ENCODE peak calls at places on chromosomes 5 and 9, in six cellular contexts. W, D, I, U, X and M are unnamed samples.

GRCh38 chr5:10836991-10837390 is 76.0 kb upstream of the DAP start:
- DNase-seq in W (no peak), D (no peak), I (no peak), U (no peak), X (no peak), M (no peak)

GRCh38 chr5:158100373-158100902 is 241.5 kb upstream of the CLINT1 start:
- DNase-seq in W (no peak), D (no peak), I (no peak), U (no peak), X (no peak), M (no peak)

GRCh38 chr5:65776707-65777141 is 54.7 kb downstream of the NLN start:
- DNase-seq in W (no peak), D (no peak), I (no peak), U (no peak), X (no peak), M (no peak)

GRCh38 chr9:108672475-108673065 is 183.2 kb downstream of the ACTL7B start:
- DNase-seq in W (no peak), D (no peak), I (no peak), U (no peak), X (no peak), M (no peak)

GRCh38 chr9:96376926-96377874 is 6.3 kb downstream of the SLC35D2 start:
- DNase-seq in W (peak), D (no peak), I (peak), U (no peak), X (no peak), M (no peak)

GRCh38 chr9:120394058-120394669 is 185.8 kb downstream of the CDK5RAP2 start:
- DNase-seq in W (no peak), D (no peak), I (peak), U (no peak), X (no peak), M (peak)

GRCh38 chr9:115262952-115263351 is 145.0 kb upstream of the TNC start:
- DNase-seq in W (no peak), D (no peak), I (no peak), U (no peak), X (no peak), M (no peak)

GRCh38 chr9:110048976-110049698 is 158.8 kb downstream of the C9orf152 start:
- DNase-seq in W (no peak), D (peak), I (no peak), U (no peak), X (no peak), M (peak)

GRCh38 chr5:3324421-3325101 is 271.1 kb upstream of the IRX1 start:
- DNase-seq in W (no peak), D (no peak), I (no peak), U (no peak), X (no peak), M (no peak)
- TF ChIP-seq MYC in W (no peak), D (no peak), I (no peak), U (no peak), X (no peak), M (no peak)

GRCh38 chr5:124370601-124371000 is 375.8 kb downstream of the ZNF608 start:
- DNase-seq in W (no peak), D (no peak), I (no peak), U (no peak), X (no peak), M (no peak)

GRCh38 chr5:124377386-124377785 is 369.1 kb downstream of the ZNF608 start:
- DNase-seq in W (no peak), D (no peak), I (no peak), U (no peak), X (no peak), M (no peak)

GRCh38 chr5:124373843-124374242 is 372.6 kb downstream of the ZNF608 start:
- DNase-seq in W (no peak), D (no peak), I (no peak), U (no peak), X (no peak), M (no peak)

GRCh38 chr5:124371121-124371706 is 375.2 kb downstream of the ZNF608 start:
- DNase-seq in W (no peak), D (no peak), I (no peak), U (no peak), X (no peak), M (no peak)

DNA sequence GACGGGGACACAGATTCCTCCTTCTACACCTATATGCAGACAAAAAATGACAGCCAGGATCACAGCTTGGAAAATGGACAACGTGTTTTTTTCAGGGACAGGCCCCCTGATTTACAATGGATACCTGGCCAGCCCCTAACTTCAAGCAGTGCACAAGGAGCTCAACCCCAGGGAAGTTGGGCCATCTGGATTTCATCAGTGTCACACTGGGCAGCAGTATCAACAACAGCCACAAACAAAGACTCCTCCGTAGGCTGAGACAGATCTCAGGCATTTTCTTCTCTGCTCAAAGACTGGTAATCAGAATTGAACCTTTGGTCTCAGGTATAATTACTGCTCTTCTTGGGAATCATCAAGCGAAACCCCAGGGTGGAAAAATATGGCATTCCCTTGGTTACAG is 374.0 kb downstream of the ZNF608 start:
- DNase-seq in W (no peak), D (no peak), I (no peak), U (no peak), X (no peak), M (no peak)
- TF ChIP-seq CTCF in W (no peak), D (no peak), I (no peak), U (no peak), X (no peak), M (no peak)

GRCh38 chr9:79800578-79800977 is 228.8 kb downstream of the TLE4 start:
- DNase-seq in W (no peak), D (no peak), I (no peak), U (no peak), X (no peak), M (no peak)
- TF ChIP-seq MYC in W (no peak), D (no peak), I (no peak), U (no peak), X (no peak), M (no peak)

DNA sequence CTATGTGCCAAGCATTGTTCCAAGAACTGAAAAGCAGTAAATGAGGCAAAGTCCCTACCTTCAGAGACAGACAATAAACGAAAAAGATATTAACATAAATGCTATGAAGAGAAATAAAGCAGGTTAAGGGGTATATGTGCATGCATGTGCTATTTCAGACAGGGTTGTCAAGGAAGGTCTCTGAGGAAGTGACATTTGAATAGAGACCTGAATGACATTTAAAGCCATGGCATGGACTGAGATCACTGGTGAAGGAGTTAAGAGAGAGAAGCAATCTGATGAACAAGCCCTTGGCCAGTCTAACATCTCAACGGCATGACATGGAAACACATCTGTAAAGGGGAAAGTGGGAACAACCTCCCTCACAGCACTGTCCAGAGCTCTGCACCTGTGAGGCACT is 14.5 kb downstream of the FBXO10 start:
- DNase-seq in W (no peak), D (no peak), I (no peak), U (no peak), X (no peak), M (no peak)
- TF ChIP-seq CTCF in W (no peak), D (no peak), I (no peak), U (no peak), X (no peak), M (no peak)

GRCh38 chr9:127181315-127181580 is 58.8 kb upstream of the ANGPTL2 start:
- DNase-seq in W (no peak), D (no peak), I (no peak), U (no peak), X (no peak), M (no peak)
- TF ChIP-seq MYC in W (no peak), D (no peak), I (no peak), U (no peak), X (no peak), M (no peak)

GRCh38 chr5:124461857-124462423 is 284.5 kb downstream of the ZNF608 start:
- DNase-seq in W (no peak), D (no peak), I (no peak), U (no peak), X (no peak), M (no peak)

GRCh38 chr5:124460666-124461065 is 285.8 kb downstream of the ZNF608 start:
- DNase-seq in W (no peak), D (no peak), I (no peak), U (no peak), X (no peak), M (no peak)

GRCh38 chr5:124461110-124461509 is 285.3 kb downstream of the ZNF608 start:
- DNase-seq in W (no peak), D (no peak), I (no peak), U (no peak), X (no peak), M (no peak)

GRCh38 chr5:124457901-124458300 is 288.5 kb downstream of the ZNF608 start:
- DNase-seq in W (no peak), D (no peak), I (no peak), U (no peak), X (no peak), M (no peak)

DNA sequence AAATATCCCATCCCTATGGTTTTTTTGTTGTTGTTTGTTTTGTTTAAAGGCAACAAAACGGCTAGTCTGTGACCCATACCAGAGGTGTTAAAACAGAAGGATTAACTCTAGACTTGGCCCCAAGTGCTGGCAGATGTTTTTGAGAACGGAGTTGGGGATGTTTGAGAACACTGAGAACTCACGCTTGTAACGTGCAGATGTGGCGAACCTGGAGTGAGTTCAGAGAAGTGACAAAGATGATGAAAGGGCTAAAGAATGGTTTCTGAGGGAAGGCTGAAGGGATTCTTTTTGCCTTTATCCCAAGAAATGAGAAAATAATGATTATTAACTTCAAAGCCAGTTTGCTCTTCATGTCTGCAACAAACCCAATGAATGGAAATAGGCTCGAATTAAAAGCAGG is 286.4 kb downstream of the ZNF608 start:
- DNase-seq in W (no peak), D (no peak), I (no peak), U (no peak), X (no peak), M (no peak)
- TF ChIP-seq CTCF in W (no peak), D (no peak), I (no peak), U (no peak), X (no peak), M (no peak)

DNA sequence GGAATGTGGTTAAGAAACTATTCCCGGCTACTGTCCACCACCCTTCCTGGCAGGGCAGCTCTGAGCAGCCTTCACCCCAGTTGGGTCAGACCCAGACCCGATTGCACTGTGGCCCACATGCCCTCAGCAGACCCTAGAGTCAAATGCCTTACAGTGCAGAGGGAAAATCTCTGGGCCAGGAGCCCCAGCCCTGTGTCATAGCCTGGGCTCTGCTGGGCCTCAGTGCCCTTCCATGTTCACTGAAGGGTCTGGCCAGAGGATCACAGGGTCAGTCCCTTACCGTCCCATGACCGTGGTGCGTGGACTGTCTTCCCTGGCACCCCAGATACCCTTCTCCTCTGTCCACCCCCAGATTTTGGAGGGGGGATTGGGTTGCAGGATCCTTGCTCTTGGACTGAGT is 73.5 kb upstream of the COL5A1 start:
- DNase-seq in W (no peak), D (no peak), I (no peak), U (no peak), X (no peak), M (no peak)
- TF ChIP-seq MYC in W (no peak), D (no peak), I (no peak), U (no peak), X (no peak), M (no peak)

GRCh38 chr9:123102380-123103113 is 69.1 kb downstream of the GPR21 start:
- DNase-seq in W (peak), D (no peak), I (no peak), U (no peak), X (no peak), M (no peak)
- TF ChIP-seq CTCF in W (peak), D (no peak), I (peak), U (peak), X (peak), M (no peak)